ENCODE peak calls at places on chromosomes 5 and 9, in ten cellular contexts. I is SK-N-SH, H is tibial nerve, F is PC-3, G is mesendoderm, D is aorta, U is right lobe of liver, Y is left ventricle myocardium inferior, J is left lung, K is HCT116. L is an unnamed sample. For H3K4me1, the result is how much of the 10 kb centered on the place peaks cover.

GRCh38 chr5:157819502-157820125 is 39.3 kb downstream of the CLINT1 start:
- DNase-seq in H (no peak), I (no peak), G (no peak), J (no peak), Y (no peak), D (no peak), K (no peak), F (no peak), U (no peak), L (no peak)

GRCh38 chr5:9194509-9194908 is 351.4 kb downstream of the SEMA5A start:
- DNase-seq in G (no peak), Y (no peak), F (peak), U (no peak), H (no peak), I (peak), D (no peak), K (no peak), J (no peak), L (no peak)

GRCh38 chr9:38334234-38334633 is 58.3 kb upstream of the ALDH1B1 start:
- DNase-seq in D (no peak), K (no peak), F (no peak), Y (no peak), I (peak), U (no peak), J (no peak), G (peak), H (no peak), L (no peak)

GRCh38 chr9:105693435-105694275 is 686 bp upstream of the TMEM38B start:
- DNase-seq in Y (no peak), I (peak), F (peak), K (no peak), J (no peak), H (no peak), D (no peak), G (peak), U (no peak), L (no peak)

GRCh38 chr9:129313331-129313955 is 135.4 kb upstream of the IER5L start:
- DNase-seq in F (no peak), K (no peak), G (no peak), I (no peak), U (peak), Y (no peak), H (peak), J (peak), D (no peak), L (no peak)

GRCh38 chr5:31197183-31197582 is 3.7 kb downstream of the CDH6 start:
- DNase-seq in D (no peak), J (no peak), K (no peak), I (no peak), G (no peak), U (no peak), H (no peak), Y (no peak), F (peak), L (no peak)

GRCh38 chr9:133107961-133108793 is 12.9 kb downstream of the RALGDS start:
- DNase-seq in H (no peak), U (peak), Y (peak), D (peak), I (no peak), K (no peak), J (peak), G (no peak), F (no peak), L (no peak)

GRCh38 chr9:112618385-112619001 is 99.4 kb downstream of the INIP start:
- DNase-seq in G (no peak), I (no peak), H (no peak), F (no peak), U (no peak), K (no peak), J (no peak), D (no peak), Y (no peak), L (no peak)

GRCh38 chr9:120783611-120784047 is 9.6 kb downstream of the FBXW2 start:
- DNase-seq in G (no peak), Y (no peak), F (peak), K (no peak), U (no peak), J (no peak), D (no peak), H (no peak), I (no peak), L (no peak)

GRCh38 chr5:138933522-138934290 is 58.6 kb upstream of the LRRTM2 start:
- DNase-seq in H (no peak), U (no peak), F (no peak), J (no peak), D (no peak), G (no peak), K (no peak), Y (no peak), I (no peak), L (no peak)

GRCh38 chr9:132662152-132662945 is 7.4 kb downstream of the DDX31 start:
- DNase-seq in H (no peak), K (no peak), I (no peak), Y (no peak), G (no peak), J (no peak), F (no peak), U (no peak), D (no peak), L (no peak)

GRCh38 chr9:24614070-24614469 is 68.4 kb upstream of the IZUMO3 start:
- DNase-seq in H (no peak), Y (no peak), F (peak), K (no peak), I (peak), D (no peak), U (no peak), J (no peak), G (peak), L (no peak)

GRCh38 chr5:95969646-95970358 is 8.2 kb upstream of the ELL2 start:
- DNase-seq in Y (no peak), U (no peak), K (no peak), J (no peak), D (no peak), F (no peak), H (no peak), I (no peak), G (no peak), L (no peak)

GRCh38 chr5:117652640-117653280 is 1078.1 kb upstream of the SEMA6A start:
- DNase-seq in G (no peak), Y (no peak), K (no peak), F (no peak), I (no peak), J (no peak), H (no peak), D (no peak), U (no peak), L (no peak)

GRCh38 chr9:132090771-132091170 is 11.1 kb upstream of the MED27 start:
- DNase-seq in Y (no peak), I (no peak), U (no peak), J (no peak), K (no peak), G (no peak), H (no peak), D (no peak), F (peak), L (no peak)

GRCh38 chr5:2005101-2006041 is 122.6 kb upstream of the IRX4 start:
- DNase-seq in G (no peak), D (no peak), Y (no peak), J (no peak), F (no peak), U (no peak), I (no peak), K (no peak), H (no peak), L (no peak)

GRCh38 chr9:83219924-83220438 is 157.0 kb upstream of the RASEF start:
- DNase-seq in F (no peak), H (no peak), D (no peak), I (no peak), J (no peak), K (no peak), G (no peak), U (no peak), Y (no peak), L (no peak)

GRCh38 chr5:36704131-36704530 is 97.7 kb downstream of the SLC1A3 start:
- DNase-seq in J (no peak), U (no peak), K (no peak), F (no peak), G (no peak), H (no peak), I (no peak), Y (no peak), D (no peak), L (no peak)

GRCh38 chr5:95382843-95383242 is 8.3 kb upstream of the FAM81B start:
- DNase-seq in J (no peak), Y (no peak), H (no peak), K (no peak), U (no peak), D (no peak), G (no peak), I (no peak), F (no peak), L (no peak)

GRCh38 chr9:102832814-102833213 is 162.3 kb upstream of the CYLC2 start:
- DNase-seq in K (no peak), J (no peak), Y (no peak), F (no peak), U (no peak), G (no peak), I (no peak), D (no peak), H (no peak), L (no peak)

GRCh38 chr5:170597876-170598275 is 94.1 kb downstream of the KCNIP1 start:
- DNase-seq in H (no peak), J (no peak), F (no peak), Y (no peak), I (no peak), U (no peak), G (no peak), D (no peak), K (no peak), L (no peak)

GRCh38 chr5:36683821-36684434 is 77.5 kb downstream of the SLC1A3 start:
- DNase-seq in U (no peak), J (no peak), I (peak), K (no peak), G (no peak), H (no peak), F (no peak), Y (peak), D (no peak), L (no peak)

GRCh38 chr9:33510264-33511183 is 13.5 kb upstream of the ANKRD18B start:
- DNase-seq in I (peak), J (peak), D (peak), H (no peak), F (peak), K (no peak), U (peak), G (peak), Y (peak), L (peak)

GRCh38 chr5:27821681-27822080 is 783.3 kb upstream of the CDH9 start:
- DNase-seq in F (peak), U (no peak), Y (no peak), K (no peak), H (no peak), I (no peak), G (no peak), D (no peak), J (no peak), L (no peak)

GRCh38 chr5:78984020-78984610 is 995 bp downstream of the ARSB start:
- DNase-seq in G (no peak), J (no peak), U (no peak), D (no peak), Y (no peak), I (peak), F (peak), K (no peak), H (no peak), L (no peak)

GRCh38 chr9:89879276-89879675 is 274.5 kb downstream of the GADD45G start:
- DNase-seq in G (no peak), D (no peak), I (no peak), J (no peak), Y (no peak), K (no peak), H (no peak), U (no peak), F (no peak), L (no peak)

GRCh38 chr9:114138537-114138936 is 16.8 kb upstream of the COL27A1 start:
- DNase-seq in H (no peak), D (no peak), F (no peak), J (no peak), Y (no peak), U (no peak), K (no peak), I (no peak), G (no peak), L (no peak)

GRCh38 chr5:10501554-10502075 is 59.9 kb downstream of the ROPN1L start:
- DNase-seq in H (no peak), U (no peak), Y (no peak), D (peak), F (no peak), J (no peak), I (no peak), K (no peak), G (no peak), L (no peak)

GRCh38 chr9:127458921-127459320 is 7.6 kb downstream of the LRSAM1 start:
- DNase-seq in H (no peak), I (no peak), K (no peak), D (no peak), G (no peak), J (peak), F (no peak), U (no peak), Y (peak), L (no peak)

GRCh38 chr5:171437286-171437821 is 17.9 kb downstream of the FGF18 start:
- DNase-seq in H (no peak), D (no peak), U (no peak), G (peak), J (no peak), F (no peak), I (peak), Y (no peak), K (no peak), L (no peak)

GRCh38 chr5:97076098-97076497 is 66.3 kb downstream of the LIX1 start:
- DNase-seq in H (no peak), G (no peak), F (no peak), Y (no peak), I (no peak), D (no peak), U (no peak), J (no peak), K (no peak), L (no peak)

GRCh38 chr5:97073420-97073819 is 69.0 kb downstream of the LIX1 start:
- DNase-seq in H (no peak), U (no peak), Y (no peak), F (no peak), I (no peak), D (no peak), K (no peak), G (no peak), J (no peak), L (no peak)

GRCh38 chr5:97075649-97076048 is 66.8 kb downstream of the LIX1 start:
- DNase-seq in K (no peak), H (no peak), U (no peak), D (no peak), Y (no peak), G (no peak), F (no peak), J (no peak), I (no peak), L (no peak)

GRCh38 chr5:97077246-97077645 is 65.2 kb downstream of the LIX1 start:
- DNase-seq in U (no peak), G (no peak), K (no peak), I (no peak), Y (no peak), F (no peak), J (no peak), D (no peak), H (no peak), L (no peak)

DNA sequence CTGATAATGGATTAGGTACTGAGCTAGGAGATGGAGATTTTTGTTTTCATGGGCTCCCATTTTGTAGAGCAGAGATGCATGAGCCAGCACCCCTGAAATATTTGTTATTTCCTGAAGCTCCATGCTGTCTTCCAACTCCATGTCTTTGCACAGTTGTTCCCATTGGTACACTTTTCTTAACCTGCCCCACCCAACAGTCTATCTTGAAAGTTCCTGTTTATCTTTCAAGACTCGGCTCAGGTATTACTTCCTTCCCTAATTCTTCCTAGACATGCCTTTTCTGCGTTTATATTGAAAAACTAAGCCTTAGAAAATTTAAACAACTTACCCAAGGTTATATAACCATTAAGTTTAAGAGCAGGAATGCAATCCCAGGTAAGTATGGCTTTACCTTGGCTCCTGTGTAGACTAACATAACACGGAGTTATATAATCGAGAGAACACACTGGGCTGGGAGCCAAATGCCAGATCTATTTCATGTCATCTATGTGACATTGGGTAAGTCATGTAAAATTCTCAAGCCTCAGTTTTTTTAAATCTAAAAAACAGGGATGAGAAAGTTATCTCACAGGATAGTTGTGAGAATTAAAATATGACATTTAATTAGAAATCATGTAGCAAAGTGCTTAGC is 67.4 kb downstream of the LIX1 start:
- DNase-seq in K (no peak), I (no peak), F (no peak), J (no peak), U (no peak), G (no peak), H (no peak), D (no peak), Y (no peak), L (no peak)
- H3K4me1 ChIP-seq in K (under half), I (under half), F (under half), J (under half), U (under half), G (under half), H (under half), D (under half), Y (under half), L (under half)

GRCh38 chr5:107391787-107392186 is 278.9 kb downstream of the EFNA5 start:
- DNase-seq in Y (no peak), J (no peak), H (no peak), K (no peak), G (no peak), F (no peak), I (no peak), D (no peak), U (no peak), L (no peak)
- H3K27ac ChIP-seq in Y (no peak), J (no peak), H (no peak), K (no peak), G (no peak), F (no peak), I (no peak), D (no peak), U (no peak), L (no peak)

DNA sequence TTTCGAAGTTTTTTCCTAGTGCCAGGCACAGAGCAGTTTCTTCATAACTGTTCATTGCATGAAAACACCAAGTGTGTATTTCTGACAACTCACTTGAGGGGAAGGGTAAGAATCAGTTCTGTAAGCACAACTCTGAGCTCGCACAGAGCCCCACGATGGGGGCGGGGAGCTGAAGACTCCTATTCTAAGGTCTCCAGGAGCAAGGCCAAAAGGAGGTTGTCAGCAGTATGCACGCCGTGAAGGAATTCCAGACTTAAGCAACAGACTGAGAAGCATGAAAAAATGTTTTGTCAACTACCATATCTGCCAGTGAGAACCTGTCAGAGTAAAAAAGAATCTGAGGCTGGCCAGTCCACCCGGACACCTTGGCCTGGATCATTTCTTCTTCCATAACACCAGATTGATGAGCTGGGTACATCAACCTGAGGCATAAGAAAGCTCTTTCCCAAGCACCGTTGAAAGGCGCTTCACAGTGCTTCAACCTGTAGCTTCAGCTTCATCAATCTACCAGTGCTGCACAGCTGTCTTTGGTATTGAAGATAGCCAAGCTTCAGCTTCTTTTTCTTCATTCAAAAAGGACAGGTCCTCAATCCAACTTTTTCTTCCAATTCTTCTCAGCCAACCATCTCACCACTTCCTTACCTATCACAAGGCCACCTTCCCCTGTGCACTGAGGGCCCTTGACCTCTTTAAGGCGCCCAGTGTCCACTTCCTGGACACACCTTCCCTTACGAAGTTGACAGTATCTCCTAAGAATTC is 1.1 kb upstream of the CTNNAL1 start:
- DNase-seq in F (no peak), D (peak), H (no peak), J (no peak), G (no peak), K (no peak), U (no peak), Y (no peak), I (no peak), L (peak)
- H3K4me3 ChIP-seq in F (no peak), D (no peak), H (no peak), J (no peak), G (no peak), K (no peak), U (no peak), Y (peak), I (no peak), L (no peak)

GRCh38 chr5:42621242-42621641 is 135.4 kb upstream of the CCDC152 start:
- DNase-seq in Y (no peak), F (no peak), I (no peak), U (no peak), G (no peak), D (no peak), J (no peak), H (no peak), K (no peak), L (no peak)
- H3K4me1 ChIP-seq in Y (under half), F (under half), I (under half), U (under half), G (under half), D (under half), J (under half), H (under half), K (under half), L (under half)

L was measured in CD4-positive, CD25-positive, alpha-beta regulatory T cell.